ENCODE peak calls at places on chromosomes 6 and 20, in nine cellular contexts. One of them, this sample, is unnamed.

GRCh38 chr6:38239719-38240451 is 399.8 kb downstream of the BTBD9 start:
- DNase-seq in HCT116: no peak
- DNase-seq in thyroid gland: no peak
- DNase-seq in stomach: no peak
- DNase-seq in HepG2: no peak
- DNase-seq in A549: peak
- DNase-seq in ovary: no peak
- DNase-seq in tibial nerve: no peak
- DNase-seq in testis: no peak
- DNase-seq in this sample: no peak

GRCh38 chr6:14118444-14118843 is 872 bp downstream of the CD83 start:
- DNase-seq in A549: no peak
- DNase-seq in ovary: no peak
- DNase-seq in HCT116: no peak
- DNase-seq in thyroid gland: no peak
- DNase-seq in testis: no peak
- DNase-seq in tibial nerve: no peak
- DNase-seq in HepG2: no peak
- DNase-seq in stomach: no peak
- DNase-seq in this sample: no peak

GRCh38 chr6:473759-474453 is 82.4 kb downstream of the IRF4 start:
- DNase-seq in HepG2: no peak
- DNase-seq in ovary: no peak
- DNase-seq in HCT116: no peak
- DNase-seq in thyroid gland: no peak
- DNase-seq in stomach: no peak
- DNase-seq in tibial nerve: no peak
- DNase-seq in A549: no peak
- DNase-seq in testis: no peak
- DNase-seq in this sample: peak

GRCh38 chr6:130420911-130421310 is 55.1 kb downstream of the TMEM200A start:
- DNase-seq in stomach: no peak
- DNase-seq in HepG2: no peak
- DNase-seq in thyroid gland: peak
- DNase-seq in tibial nerve: no peak
- DNase-seq in A549: no peak
- DNase-seq in ovary: no peak
- DNase-seq in HCT116: no peak
- DNase-seq in testis: no peak
- DNase-seq in this sample: no peak

GRCh38 chr6:12608016-12608860 is 108.3 kb upstream of the PHACTR1 start:
- DNase-seq in HepG2: no peak
- DNase-seq in ovary: no peak
- DNase-seq in tibial nerve: no peak
- DNase-seq in A549: no peak
- DNase-seq in testis: no peak
- DNase-seq in HCT116: no peak
- DNase-seq in stomach: no peak
- DNase-seq in thyroid gland: no peak
- DNase-seq in this sample: no peak

GRCh38 chr6:158354509-158354877 is 42.2 kb downstream of the TULP4 start:
- DNase-seq in thyroid gland: no peak
- DNase-seq in A549: no peak
- DNase-seq in ovary: no peak
- DNase-seq in testis: no peak
- DNase-seq in HepG2: no peak
- DNase-seq in tibial nerve: no peak
- DNase-seq in HCT116: no peak
- DNase-seq in stomach: no peak
- DNase-seq in this sample: no peak

GRCh38 chr6:125114248-125114858 is 39.2 kb upstream of the TPD52L1 start:
- DNase-seq in testis: peak
- DNase-seq in HCT116: peak
- DNase-seq in A549: peak
- DNase-seq in stomach: peak
- DNase-seq in HepG2: peak
- DNase-seq in thyroid gland: peak
- DNase-seq in tibial nerve: peak
- DNase-seq in ovary: peak
- DNase-seq in this sample: no peak

GRCh38 chr6:107769053-107769658 is 55.0 kb downstream of the SCML4 start:
- DNase-seq in thyroid gland: no peak
- DNase-seq in testis: no peak
- DNase-seq in ovary: no peak
- DNase-seq in tibial nerve: no peak
- DNase-seq in HCT116: no peak
- DNase-seq in A549: no peak
- DNase-seq in stomach: no peak
- DNase-seq in HepG2: peak
- DNase-seq in this sample: no peak

GRCh38 chr6:81978230-81978629 is 225.7 kb upstream of the TENT5A start:
- DNase-seq in ovary: no peak
- DNase-seq in thyroid gland: no peak
- DNase-seq in tibial nerve: no peak
- DNase-seq in HCT116: no peak
- DNase-seq in A549: no peak
- DNase-seq in HepG2: no peak
- DNase-seq in stomach: no peak
- DNase-seq in testis: no peak
- DNase-seq in this sample: no peak

GRCh38 chr6:25899580-25900408 is 25.8 kb upstream of the SLC17A3 start:
- DNase-seq in tibial nerve: no peak
- DNase-seq in HepG2: peak
- DNase-seq in testis: no peak
- DNase-seq in A549: no peak
- DNase-seq in HCT116: no peak
- DNase-seq in thyroid gland: no peak
- DNase-seq in stomach: no peak
- DNase-seq in ovary: no peak
- DNase-seq in this sample: no peak

GRCh38 chr20:54013397-54013941 is 56.9 kb downstream of the BCAS1 start:
- DNase-seq in HCT116: no peak
- DNase-seq in HepG2: no peak
- DNase-seq in tibial nerve: no peak
- DNase-seq in testis: no peak
- DNase-seq in A549: no peak
- DNase-seq in ovary: no peak
- DNase-seq in stomach: no peak
- DNase-seq in thyroid gland: no peak
- DNase-seq in this sample: no peak

GRCh38 chr6:107815846-107816245 is 8.3 kb downstream of the SCML4 start:
- DNase-seq in stomach: no peak
- DNase-seq in HepG2: no peak
- DNase-seq in testis: no peak
- DNase-seq in A549: no peak
- DNase-seq in thyroid gland: no peak
- DNase-seq in HCT116: no peak
- DNase-seq in tibial nerve: no peak
- DNase-seq in ovary: no peak
- DNase-seq in this sample: no peak

GRCh38 chr20:8019998-8020247 is 362 bp upstream of the TMX4 start:
- DNase-seq in A549: no peak
- DNase-seq in thyroid gland: no peak
- DNase-seq in stomach: no peak
- DNase-seq in testis: no peak
- DNase-seq in tibial nerve: no peak
- DNase-seq in ovary: no peak
- DNase-seq in HCT116: no peak
- DNase-seq in HepG2: no peak
- DNase-seq in this sample: no peak
- H3K4me3 ChIP-seq in A549: peak
- H3K4me3 ChIP-seq in thyroid gland: peak
- H3K4me3 ChIP-seq in stomach: peak
- H3K4me3 ChIP-seq in testis: peak
- H3K4me3 ChIP-seq in tibial nerve: peak
- H3K4me3 ChIP-seq in ovary: peak
- H3K4me3 ChIP-seq in HCT116: peak
- H3K4me3 ChIP-seq in HepG2: peak
- H3K4me3 ChIP-seq in this sample: peak

GRCh38 chr20:59040682-59041081 is 1.9 kb downstream of the PRELID3B start:
- DNase-seq in HepG2: no peak
- DNase-seq in testis: no peak
- DNase-seq in HCT116: no peak
- DNase-seq in thyroid gland: no peak
- DNase-seq in tibial nerve: no peak
- DNase-seq in A549: no peak
- DNase-seq in ovary: no peak
- DNase-seq in stomach: no peak
- DNase-seq in this sample: no peak

GRCh38 chr20:59044295-59044694 is 1.7 kb upstream of the PRELID3B start:
- DNase-seq in HepG2: no peak
- DNase-seq in ovary: no peak
- DNase-seq in thyroid gland: peak
- DNase-seq in testis: no peak
- DNase-seq in HCT116: no peak
- DNase-seq in stomach: no peak
- DNase-seq in tibial nerve: no peak
- DNase-seq in A549: no peak
- DNase-seq in this sample: peak

GRCh38 chr20:59042796-59043621 is 423 bp upstream of the PRELID3B start:
- DNase-seq in A549: peak
- DNase-seq in ovary: peak
- DNase-seq in stomach: peak
- DNase-seq in testis: peak
- DNase-seq in HCT116: peak
- DNase-seq in tibial nerve: peak
- DNase-seq in thyroid gland: peak
- DNase-seq in HepG2: peak
- DNase-seq in this sample: peak

GRCh38 chr20:59043698-59044097 is 1.1 kb upstream of the PRELID3B start:
- DNase-seq in HCT116: no peak
- DNase-seq in thyroid gland: no peak
- DNase-seq in A549: no peak
- DNase-seq in tibial nerve: no peak
- DNase-seq in testis: no peak
- DNase-seq in ovary: no peak
- DNase-seq in stomach: no peak
- DNase-seq in HepG2: no peak
- DNase-seq in this sample: no peak

DNA sequence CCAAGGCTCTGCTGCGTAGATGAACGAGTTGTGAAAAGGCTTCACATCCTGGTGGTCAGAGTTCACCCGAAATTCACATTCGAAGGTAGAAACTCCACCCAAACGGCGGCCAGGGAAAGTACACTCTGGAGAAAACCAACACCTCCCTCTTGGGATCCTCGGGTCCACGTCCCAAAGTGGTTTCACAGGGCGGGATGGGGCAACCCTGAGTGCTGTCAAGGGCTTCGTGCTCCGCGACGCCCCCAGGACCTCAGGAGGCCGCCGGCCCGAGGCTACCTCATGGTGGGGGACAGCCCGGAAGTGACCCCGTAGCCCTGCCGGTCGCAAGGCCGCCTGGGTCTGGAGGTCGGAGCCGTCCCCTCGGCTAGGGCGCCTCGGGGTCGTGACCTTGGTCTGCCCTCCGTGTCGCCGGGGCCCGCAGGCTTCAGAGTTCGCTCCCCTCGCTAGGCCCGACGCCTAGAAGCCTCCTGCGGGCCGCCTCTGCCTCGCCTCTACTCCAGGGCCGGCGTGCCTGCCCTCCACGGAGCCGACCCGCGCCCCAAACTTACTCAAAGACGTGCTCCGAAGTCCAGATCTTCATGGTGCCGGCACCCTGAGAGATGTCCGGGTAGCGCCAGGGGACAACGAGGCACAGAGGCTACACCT is at the start of gene PRELID3B:
- DNase-seq in HepG2: peak
- DNase-seq in testis: peak
- DNase-seq in A549: peak
- DNase-seq in ovary: no peak
- DNase-seq in thyroid gland: peak
- DNase-seq in tibial nerve: peak
- DNase-seq in stomach: no peak
- DNase-seq in HCT116: no peak
- DNase-seq in this sample: no peak
- TF ChIP-seq POLR2A in HepG2: no peak
- TF ChIP-seq POLR2A in testis: no peak
- TF ChIP-seq POLR2A in A549: peak
- TF ChIP-seq POLR2A in ovary: peak
- TF ChIP-seq POLR2A in thyroid gland: no peak
- TF ChIP-seq POLR2A in tibial nerve: no peak
- TF ChIP-seq POLR2A in stomach: no peak
- TF ChIP-seq POLR2A in HCT116: no peak
- TF ChIP-seq POLR2A in this sample: peak

DNA sequence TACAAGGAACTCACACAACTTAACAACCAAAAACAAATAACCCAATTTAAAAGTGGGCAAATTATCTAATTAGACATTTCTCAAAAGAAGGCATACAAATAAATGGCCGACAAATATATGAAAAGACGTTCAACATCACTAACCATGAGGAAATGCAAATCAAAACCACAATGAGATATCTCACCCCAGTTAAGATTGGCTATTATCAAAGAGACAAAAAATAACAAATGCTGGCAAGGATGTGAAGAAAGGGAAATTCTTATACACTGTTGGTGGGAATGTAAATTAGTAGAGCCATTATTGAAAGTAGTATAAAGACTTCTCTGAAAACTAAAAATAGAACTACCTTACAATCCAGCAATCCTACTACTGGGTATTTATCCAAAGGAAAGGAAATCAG is 96.7 kb upstream of the SIRPG start:
- DNase-seq in thyroid gland: no peak
- DNase-seq in testis: no peak
- DNase-seq in A549: no peak
- DNase-seq in HepG2: no peak
- DNase-seq in tibial nerve: no peak
- DNase-seq in ovary: no peak
- DNase-seq in stomach: no peak
- DNase-seq in HCT116: no peak
- DNase-seq in this sample: no peak
- H3K4me3 ChIP-seq in thyroid gland: no peak
- H3K4me3 ChIP-seq in testis: no peak
- H3K4me3 ChIP-seq in A549: no peak
- H3K4me3 ChIP-seq in HepG2: no peak
- H3K4me3 ChIP-seq in tibial nerve: no peak
- H3K4me3 ChIP-seq in ovary: no peak
- H3K4me3 ChIP-seq in stomach: no peak
- H3K4me3 ChIP-seq in HCT116: no peak
- H3K4me3 ChIP-seq in this sample: no peak

DNA sequence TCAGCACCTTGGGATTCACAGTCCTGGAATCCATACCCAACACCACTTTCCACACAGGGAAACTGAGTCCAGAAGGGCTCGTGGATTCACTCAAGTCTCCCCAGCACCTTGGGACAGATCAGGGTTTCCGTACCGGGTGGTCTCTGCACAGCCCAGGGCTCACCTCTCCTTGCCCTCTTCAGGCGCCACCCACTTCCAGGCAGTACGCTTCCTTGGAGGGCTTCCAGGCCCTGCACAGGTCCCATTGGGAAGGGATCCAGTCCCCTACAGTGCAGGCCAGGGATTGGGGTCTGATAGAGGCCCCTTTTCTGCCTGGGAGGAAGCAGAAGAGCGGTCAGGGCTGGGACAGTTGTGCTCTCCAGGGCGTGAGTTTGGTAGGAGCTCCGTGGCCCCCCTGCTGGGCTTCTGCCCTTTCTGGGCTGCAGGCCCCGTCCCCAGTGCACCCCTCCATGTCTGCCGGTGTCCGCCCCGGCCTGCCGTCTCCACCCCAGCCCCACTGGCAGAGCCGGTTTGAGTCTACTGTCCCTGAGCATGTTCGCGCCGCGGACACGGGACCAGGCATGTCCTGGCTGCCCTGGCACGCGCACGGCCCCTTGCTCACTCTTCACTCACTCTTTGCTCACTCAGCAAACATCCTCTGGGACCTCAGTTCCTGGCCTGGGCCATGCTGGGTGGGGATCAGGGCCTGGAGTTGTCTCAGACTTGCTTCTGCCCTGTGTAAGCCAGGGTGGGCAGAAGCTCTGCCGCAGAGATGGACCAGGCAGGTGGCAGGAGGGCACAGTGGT is 12.6 kb downstream of the SRC start:
- DNase-seq in A549: no peak
- DNase-seq in HepG2: no peak
- DNase-seq in thyroid gland: no peak
- DNase-seq in HCT116: no peak
- DNase-seq in ovary: peak
- DNase-seq in testis: no peak
- DNase-seq in stomach: peak
- DNase-seq in tibial nerve: no peak
- DNase-seq in this sample: peak
- TF ChIP-seq POLR2A in A549: no peak
- TF ChIP-seq POLR2A in HepG2: peak
- TF ChIP-seq POLR2A in thyroid gland: no peak
- TF ChIP-seq POLR2A in HCT116: no peak
- TF ChIP-seq POLR2A in ovary: no peak
- TF ChIP-seq POLR2A in testis: no peak
- TF ChIP-seq POLR2A in stomach: no peak
- TF ChIP-seq POLR2A in tibial nerve: no peak
- TF ChIP-seq POLR2A in this sample: no peak